ENCODE peak calls at places on chromosomes 5 and 9, in six cellular contexts. F, X, D, L, U and J are unnamed samples.

GRCh38 chr5:17187401-17187800 is 30.0 kb upstream of the BASP1 start:
- DNase-seq in D (no peak), L (no peak), X (no peak), F (no peak), U (no peak), J (no peak)

GRCh38 chr5:56415356-56415765 is 182.2 kb upstream of the ANKRD55 start:
- DNase-seq in L (no peak), D (peak; percentile 83), U (peak; percentile 88), F (peak; percentile 28), X (no peak), J (peak; percentile 48)

GRCh38 chr5:59020611-59021285 is 437.9 kb downstream of the RAB3C start:
- DNase-seq in U (no peak), X (no peak), F (no peak), L (no peak), D (no peak), J (no peak)

GRCh38 chr5:167030500-167031120 is 1260.8 kb upstream of the WWC1 start:
- DNase-seq in U (no peak), X (no peak), F (no peak), L (no peak), D (no peak), J (no peak)

GRCh38 chr9:122318284-122318683 is 52.5 kb upstream of the PTGS1 start:
- DNase-seq in X (no peak), F (no peak), L (no peak), U (no peak), D (no peak), J (no peak)

GRCh38 chr5:103031607-103032006 is 88.3 kb downstream of the GIN1 start:
- DNase-seq in F (no peak), D (no peak), X (no peak), L (no peak), U (no peak), J (no peak)

GRCh38 chr5:77306531-77306930 is 96.1 kb downstream of the PDE8B start:
- DNase-seq in L (no peak), D (no peak), F (no peak), X (no peak), U (no peak), J (no peak)

GRCh38 chr9:136762915-136763648 is 1.2 kb downstream of the LCN15 start:
- DNase-seq in D (peak; percentile 68), U (no peak), L (peak; percentile 30), X (no peak), F (no peak), J (no peak)

GRCh38 chr5:59188415-59189225 is 605.7 kb downstream of the RAB3C start:
- DNase-seq in F (peak; percentile 67), U (peak; percentile 89), L (peak; percentile 58), X (peak; percentile 42), D (peak; percentile 71), J (peak; percentile 21)

GRCh38 chr9:120778758-120779157 is 14.5 kb downstream of the FBXW2 start:
- DNase-seq in X (no peak), D (no peak), F (no peak), U (no peak), L (peak; percentile 90), J (no peak)

GRCh38 chr5:56757077-56757476 is 58.3 kb upstream of the MAP3K1 start:
- DNase-seq in F (no peak), D (no peak), X (no peak), U (no peak), L (no peak), J (no peak)

GRCh38 chr5:158718738-158719505 is 380.8 kb downstream of the EBF1 start:
- DNase-seq in F (no peak), L (no peak), D (no peak), U (no peak), X (no peak), J (no peak)

DNA sequence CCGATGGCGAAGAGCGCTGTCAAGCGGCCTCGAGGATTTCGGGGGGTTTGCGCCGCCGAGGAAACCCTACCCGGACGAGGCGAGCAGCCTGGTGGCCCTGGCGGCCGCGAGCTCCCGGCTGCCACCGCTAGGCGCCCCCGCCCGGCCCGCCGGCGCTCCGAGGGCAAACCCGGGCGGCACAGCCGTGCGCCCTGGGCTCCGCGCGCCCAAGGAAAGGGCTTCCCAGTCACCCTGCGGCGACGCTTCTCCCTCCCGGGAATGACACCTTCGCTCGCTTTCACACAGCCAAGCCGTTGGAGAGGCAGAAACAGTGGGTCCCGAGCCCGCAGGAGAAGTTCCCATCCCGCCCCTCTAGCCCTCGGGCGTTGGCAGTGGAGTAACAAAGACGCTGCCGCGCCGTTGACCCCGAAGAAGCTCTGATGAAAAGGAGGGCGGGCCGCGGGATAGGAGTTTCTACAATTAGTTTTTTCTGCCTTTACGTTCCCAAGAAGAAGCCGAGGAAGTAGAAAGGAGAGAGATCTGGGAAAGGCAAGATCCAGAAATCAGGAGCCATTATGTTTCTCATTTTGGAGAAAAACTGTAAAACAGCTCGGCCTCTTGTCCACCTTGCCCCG is 126.1 kb downstream of the TMEM174 start:
- DNase-seq in F (no peak), X (no peak), D (no peak), L (no peak), U (no peak), J (no peak)
- TF ChIP-seq CTCF in F (peak; percentile 34), X (no peak), D (no peak), L (no peak), U (no peak), J (no peak)

GRCh38 chr9:316382-316965 is 101.8 kb downstream of the DOCK8 start:
- DNase-seq in X (no peak), F (no peak), D (no peak), U (no peak), L (no peak), J (no peak)
- TF ChIP-seq CTCF in X (no peak), F (no peak), D (no peak), U (no peak), L (no peak), J (no peak)

DNA sequence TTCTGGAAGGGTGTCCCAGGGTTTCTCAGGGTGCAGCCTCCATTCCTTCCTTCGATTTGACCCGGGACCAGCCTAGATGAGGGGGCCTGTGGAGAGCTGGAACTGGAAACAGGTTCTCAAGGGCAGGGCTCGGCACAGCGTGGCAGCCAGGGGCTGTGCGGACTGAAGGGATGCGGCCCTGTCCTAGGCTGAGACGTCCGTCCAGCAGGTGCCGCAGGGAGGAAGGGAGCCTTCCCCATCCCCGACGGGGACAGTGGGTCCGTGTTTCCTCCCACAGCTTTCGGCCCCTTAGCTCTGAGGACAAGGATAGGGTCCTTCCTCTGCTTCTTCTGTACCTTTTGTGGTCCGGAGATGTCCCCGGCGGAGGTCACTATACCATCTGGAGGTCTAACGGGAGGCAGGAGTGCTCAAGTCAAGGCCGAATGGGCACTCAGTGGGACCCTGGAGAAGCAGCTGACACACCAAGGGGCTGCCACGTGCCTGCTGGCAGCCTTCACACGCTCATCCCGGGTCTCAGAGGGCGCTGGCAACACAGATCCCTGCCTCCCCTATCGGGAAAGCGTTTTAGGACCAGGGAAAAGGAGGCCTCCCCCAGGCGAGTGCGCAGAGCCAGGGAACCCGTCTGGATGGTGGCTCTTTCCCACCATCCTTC is 49.9 kb downstream of the USP20 start:
- DNase-seq in L (peak; percentile 33), D (peak; percentile 76), U (peak; percentile 92), X (peak; percentile 20), F (no peak), J (peak; percentile 48)
- TF ChIP-seq CTCF in L (peak; percentile 79), D (peak; percentile 53), U (no peak), X (no peak), F (no peak), J (no peak)

GRCh38 chr9:754150-754931 is 87.2 kb upstream of the DMRT1 start:
- DNase-seq in X (no peak), D (no peak), F (no peak), L (no peak), U (no peak), J (no peak)
- TF ChIP-seq CTCF in X (no peak), D (no peak), F (no peak), L (no peak), U (no peak), J (no peak)

GRCh38 chr5:181217111-181217804 is 5.8 kb upstream of the TRIM41 start:
- DNase-seq in X (no peak), F (peak; percentile 58), D (peak; percentile 65), L (no peak), U (peak; percentile 89), J (peak; percentile 61)
- TF ChIP-seq CTCF in X (no peak), F (no peak), D (no peak), L (no peak), U (no peak), J (no peak)

DNA sequence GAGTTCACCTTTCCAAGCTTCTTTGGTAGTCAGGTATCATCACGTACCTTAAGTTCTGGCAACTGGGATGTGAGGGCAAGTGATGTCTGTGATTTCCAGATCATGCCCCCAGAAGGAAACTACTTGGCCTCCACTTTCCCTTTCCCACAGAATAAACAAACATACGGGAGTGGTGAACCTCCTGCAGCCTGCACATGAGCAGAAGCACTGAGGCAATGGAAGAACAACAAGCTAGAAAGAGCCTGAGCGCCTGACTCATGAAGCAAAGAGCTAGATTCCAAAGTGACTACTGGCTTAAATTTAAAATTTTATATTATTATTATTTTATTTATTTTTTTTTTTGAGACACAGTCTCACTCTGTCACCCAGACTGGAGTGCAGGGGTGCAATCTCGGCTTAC is 35.0 kb downstream of the ARL15 start:
- DNase-seq in D (no peak), U (no peak), L (no peak), X (no peak), F (no peak), J (no peak)
- TF ChIP-seq CTCF in D (no peak), U (no peak), L (no peak), X (no peak), F (no peak), J (no peak)

DNA sequence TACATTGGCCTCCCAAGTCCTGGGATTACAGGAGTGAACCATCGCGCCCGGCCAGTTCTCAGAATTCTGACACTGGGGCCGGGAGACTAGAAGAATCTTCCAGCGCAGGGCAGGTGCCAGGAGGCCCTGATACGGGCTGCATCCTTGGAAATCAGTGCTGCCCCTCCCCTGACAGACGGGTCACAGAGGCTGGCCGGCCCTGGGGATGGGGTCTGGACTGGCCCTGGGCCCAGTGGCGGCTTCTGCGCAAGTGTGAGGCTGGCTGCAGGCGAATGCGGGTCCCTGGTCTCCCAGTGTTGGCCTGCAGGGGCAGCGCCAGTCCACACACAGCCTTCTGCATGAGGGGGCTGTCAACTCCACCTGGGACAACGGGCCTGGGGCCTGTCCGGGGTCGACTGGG is 831 bp upstream of the TBC1D9B start:
- DNase-seq in D (no peak), X (no peak), U (peak; percentile 81), F (peak; percentile 48), L (peak; percentile 32), J (no peak)
- TF ChIP-seq CTCF in D (no peak), X (no peak), U (peak; percentile 11), F (no peak), L (peak; percentile 79), J (no peak)

DNA sequence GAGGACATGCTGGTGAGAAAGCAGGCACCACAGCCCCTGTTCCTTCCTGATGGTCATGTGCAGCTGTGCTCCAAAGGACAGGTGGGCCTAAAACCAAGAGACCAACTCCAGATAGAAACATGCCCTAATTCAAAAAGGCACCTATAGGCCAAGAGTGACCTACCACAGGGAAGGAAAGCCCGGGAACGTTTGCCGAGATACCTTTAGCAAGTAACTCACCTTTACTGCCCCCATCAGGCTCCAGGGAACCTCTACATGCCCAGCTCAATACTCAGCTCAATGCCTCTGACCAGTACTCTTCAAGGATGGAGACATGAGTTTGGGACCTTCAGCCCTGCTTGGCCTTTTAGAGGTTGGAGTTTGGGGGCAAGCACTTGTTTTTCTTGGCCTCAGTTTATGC is 172.8 kb upstream of the FSTL4 start:
- DNase-seq in F (no peak), L (no peak), U (no peak), X (no peak), D (no peak), J (no peak)
- TF ChIP-seq CTCF in F (no peak), L (no peak), U (no peak), X (no peak), D (no peak), J (no peak)